ENCODE peak calls at places on chromosomes 5 and 9, in nine cellular contexts. S is ovary, H is pancreas, M is DND-41, I is upper lobe of left lung, W is fibroblast of mammary gland, C is neural progenitor cell, T is Calu3, Z is PC-3. R is an unnamed sample.

GRCh38 chr9:36625006-36625600 is 52.4 kb downstream of the MELK start:
- DNase-seq in S (peak; percentile 80), H (peak; percentile 23), M (no peak), I (no peak), W (peak; percentile 88), C (no peak), T (no peak), Z (peak; percentile 47), R (peak; percentile 72)

GRCh38 chr5:96439477-96440184 is 6.6 kb upstream of the PCSK1 start:
- DNase-seq in S (no peak), H (no peak), M (no peak), I (no peak), W (peak; percentile 17), C (no peak), T (no peak), Z (peak; percentile 2), R (no peak)

GRCh38 chr5:169146158-169146557 is 154.8 kb downstream of the SLIT3 start:
- DNase-seq in S (no peak), H (no peak), M (no peak), I (no peak), W (peak; percentile 67), C (no peak), T (no peak), Z (no peak), R (no peak)

GRCh38 chr5:761854-762685 is 22.5 kb downstream of the ZDHHC11B start:
- DNase-seq in S (no peak), H (peak; percentile 14), M (no peak), I (peak; percentile 86), W (no peak), C (no peak), T (no peak), Z (no peak), R (peak; percentile 67)

GRCh38 chr9:132609829-132610228 is 27.4 kb downstream of the BARHL1 start:
- DNase-seq in S (no peak), H (no peak), M (no peak), I (no peak), W (peak; percentile 100), C (no peak), T (no peak), Z (peak; percentile 84), R (no peak)

GRCh38 chr9:125911861-125912260 is 164.7 kb downstream of the PBX3 start:
- DNase-seq in S (no peak), H (no peak), M (no peak), I (no peak), W (no peak), C (peak; percentile 59), T (no peak), Z (no peak), R (no peak)

GRCh38 chr9:78612089-78612488 is 315.2 kb downstream of the PSAT1 start:
- DNase-seq in S (no peak), H (no peak), M (no peak), I (no peak), W (no peak), C (no peak), T (no peak), Z (peak; percentile 59), R (no peak)

GRCh38 chr9:123548749-123549545 is 192.9 kb downstream of the CRB2 start:
- DNase-seq in S (no peak), H (no peak), M (no peak), I (no peak), W (no peak), C (no peak), T (no peak), Z (no peak), R (no peak)

GRCh38 chr5:100560860-100561259 is 25.7 kb downstream of the FAM174A start:
- DNase-seq in S (no peak), H (no peak), M (no peak), I (no peak), W (peak; percentile 7), C (no peak), T (no peak), Z (peak; percentile 19), R (no peak)

GRCh38 chr5:149435660-149436059 is 56.6 kb upstream of the IL17B start:
- DNase-seq in S (no peak), H (no peak), M (no peak), I (no peak), W (no peak), C (no peak), T (no peak), Z (no peak), R (no peak)

GRCh38 chr5:98940586-98940985 is 11.8 kb upstream of the CHD1 start:
- DNase-seq in S (no peak), H (no peak), M (no peak), I (no peak), W (peak; percentile 63), C (peak; percentile 44), T (no peak), Z (no peak), R (no peak)

GRCh38 chr9:70519912-70520724 is 105.7 kb upstream of the KLF9 start:
- DNase-seq in S (no peak), H (no peak), M (no peak), I (no peak), W (no peak), C (no peak), T (no peak), Z (no peak), R (no peak)

GRCh38 chr9:130639119-130639485 is 25.3 kb upstream of the PRDM12 start:
- DNase-seq in S (no peak), H (no peak), M (no peak), I (no peak), W (no peak), C (peak; percentile 45), T (no peak), Z (no peak), R (no peak)

GRCh38 chr5:128304121-128304520 is 220.6 kb downstream of the SLC12A2 start:
- DNase-seq in S (no peak), H (no peak), M (no peak), I (no peak), W (peak; percentile 76), C (no peak), T (no peak), Z (peak; percentile 22), R (no peak)

GRCh38 chr9:37464426-37465248 is 613 bp downstream of the ZBTB5 start:
- DNase-seq in S (peak; percentile 77), H (peak; percentile 79), M (no peak), I (peak; percentile 92), W (peak; percentile 59), C (no peak), T (no peak), Z (peak; percentile 42), R (peak; percentile 82)

GRCh38 chr5:180395540-180396274 is 42.6 kb upstream of the GFPT2 start:
- DNase-seq in S (no peak), H (no peak), M (no peak), I (no peak), W (peak; percentile 38), C (no peak), T (no peak), Z (peak; percentile 8), R (no peak)

GRCh38 chr5:176955895-176956294 is 50.7 kb downstream of the UIMC1 start:
- DNase-seq in S (no peak), H (no peak), M (no peak), I (no peak), W (peak; percentile 63), C (no peak), T (no peak), Z (peak; percentile 43), R (no peak)

GRCh38 chr5:151167022-151167421 is 9.4 kb upstream of the ANXA6 start:
- DNase-seq in S (no peak), H (no peak), M (no peak), I (no peak), W (no peak), C (no peak), T (no peak), Z (no peak), R (no peak)

GRCh38 chr9:3330792-3331420 is 194.9 kb downstream of the RFX3 start:
- DNase-seq in S (no peak), H (no peak), M (no peak), I (no peak), W (peak; percentile 79), C (no peak), T (no peak), Z (peak; percentile 94), R (no peak)

GRCh38 chr9:23812673-23813072 is 13.4 kb downstream of the ELAVL2 start:
- DNase-seq in S (no peak), H (no peak), M (no peak), I (no peak), W (no peak), C (no peak), T (no peak), Z (peak; percentile 22), R (no peak)

GRCh38 chr5:112186401-112186990 is 232.6 kb downstream of the EPB41L4A start:
- DNase-seq in S (no peak), H (no peak), M (peak; percentile 23), I (no peak), W (peak; percentile 59), C (peak; percentile 55), T (peak; percentile 43), Z (peak; percentile 66), R (no peak)

GRCh38 chr9:124764774-124765438 is 6.2 kb downstream of the NR6A1 start:
- DNase-seq in S (no peak), H (no peak), M (no peak), I (no peak), W (no peak), C (no peak), T (no peak), Z (peak; percentile 35), R (no peak)
- TF ChIP-seq CTCF in S (no peak), H (no peak), M (peak; percentile 34), I (peak; percentile 12), W (peak; percentile 31), C (peak; percentile 35), T (no peak), Z (peak; percentile 55), R (peak; percentile 41)

GRCh38 chr5:142364251-142365145 is 39.7 kb upstream of the SPRY4 start:
- DNase-seq in S (no peak), H (no peak), M (no peak), I (peak; percentile 39), W (no peak), C (no peak), T (no peak), Z (no peak), R (no peak)
- TF ChIP-seq CTCF in S (no peak), H (no peak), M (no peak), I (no peak), W (no peak), C (no peak), T (no peak), Z (no peak), R (no peak)

DNA sequence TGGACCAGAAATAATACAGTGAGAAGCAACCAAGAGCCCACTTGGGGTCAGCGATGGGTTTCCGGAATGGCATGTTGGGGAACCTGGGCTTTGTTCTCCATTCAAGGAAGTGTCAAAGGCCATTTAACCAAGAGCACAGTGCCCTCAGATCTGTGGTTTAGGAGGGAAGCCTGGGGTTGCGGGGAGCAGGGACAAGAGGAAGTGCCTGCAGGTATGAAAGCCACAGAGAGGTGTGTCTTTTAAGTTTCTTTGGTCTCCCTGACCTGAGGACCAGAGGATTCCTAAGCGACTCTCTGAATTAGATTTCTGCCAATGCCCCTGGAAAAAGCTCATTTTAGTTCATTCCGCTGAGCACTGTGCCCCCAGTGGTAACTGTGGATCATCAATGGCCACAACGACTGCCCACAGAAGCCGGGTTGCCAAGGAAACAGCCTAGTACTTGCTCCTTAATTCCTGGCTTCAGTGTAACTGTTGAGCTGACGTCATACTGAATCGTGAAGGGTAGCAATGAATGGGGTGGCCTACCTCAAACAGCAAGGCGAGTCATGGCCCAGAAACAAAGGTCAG is 107.3 kb upstream of the SPIN1 start:
- DNase-seq in S (no peak), H (no peak), M (peak; percentile 17), I (no peak), W (peak; percentile 49), C (peak; percentile 64), T (peak; percentile 16), Z (no peak), R (no peak)
- TF ChIP-seq CTCF in S (no peak), H (no peak), M (peak; percentile 24), I (no peak), W (no peak), C (peak; percentile 29), T (no peak), Z (no peak), R (no peak)

GRCh38 chr5:154652746-154653417 is 102.3 kb upstream of the LARP1 start:
- DNase-seq in S (no peak), H (no peak), M (no peak), I (no peak), W (no peak), C (no peak), T (peak; percentile 38), Z (no peak), R (no peak)
- TF ChIP-seq CTCF in S (no peak), H (no peak), M (no peak), I (no peak), W (peak; percentile 4), C (no peak), T (no peak), Z (no peak), R (no peak)